ENCODE peak calls at places on chromosomes 12 and 14, in nine cellular contexts. A is hepatic stellate cell; H is activated naive CD8-positive, alpha-beta T cell treated with anti-CD3 and anti-CD28 coated beads, Interleukin-2, amount 10 ng/mL, durations not matched to agents 7 days and 5 days; E is stimulated activated CD8-positive, alpha-beta memory T cell treated with anti-CD3 and anti-CD28 coated beads, Interleukin-4, amount 100 ng/mL, for 24 hours; S is NCI-H510A treated with DMSO at 0.1 percent for 48 hours; K is NB4; B is renal cortical epithelial cell; W is effector CD8-positive, alpha-beta T cell; Q is WTC11. V is an unnamed sample.

GRCh38 chr12:13164859-13165577 is 31.5 kb upstream of the EMP1 start:
- DNase-seq in A (no peak), H (no peak), E (no peak), S (no peak), K (no peak), B (peak; percentile 80), W (no peak), Q (no peak), V (no peak)

GRCh38 chr12:63989301-63989845 is 144.9 kb downstream of the SRGAP1 start:
- DNase-seq in A (no peak), H (no peak), E (no peak), S (peak; percentile 21), K (no peak), B (peak; percentile 76), W (no peak), Q (no peak), V (no peak)

GRCh38 chr12:1496162-1496925 is 98.0 kb downstream of the FBXL14 start:
- DNase-seq in A (no peak), H (no peak), E (no peak), S (no peak), K (no peak), B (peak; percentile 28), W (no peak), Q (no peak), V (no peak)

GRCh38 chr12:65313704-65314317 is 35.3 kb downstream of the MSRB3 start:
- DNase-seq in A (no peak), H (no peak), E (no peak), S (peak; percentile 43), K (peak; percentile 37), B (peak; percentile 50), W (no peak), Q (no peak), V (no peak)

GRCh38 chr12:30063435-30063945 is 279.7 kb upstream of the TMTC1 start:
- DNase-seq in A (no peak), H (no peak), E (no peak), S (no peak), K (no peak), B (no peak), W (no peak), Q (no peak), V (no peak)

GRCh38 chr14:91801358-91801757 is 66.0 kb downstream of the TC2N start:
- DNase-seq in A (no peak), H (no peak), E (no peak), S (no peak), K (no peak), B (no peak), W (no peak), Q (no peak), V (no peak)

GRCh38 chr12:17992002-17992656 is 97.9 kb downstream of the RERGL start:
- DNase-seq in A (peak; percentile 1), H (no peak), E (no peak), S (peak; percentile 52), K (peak; percentile 60), B (peak; percentile 29), W (no peak), Q (peak; percentile 34), V (peak; percentile 49)

GRCh38 chr14:100769035-100769939 is 42.6 kb downstream of the DLK1 start:
- DNase-seq in A (no peak), H (no peak), E (no peak), S (no peak), K (no peak), B (no peak), W (no peak), Q (no peak), V (no peak)

GRCh38 chr14:40684328-40684727 is 922.3 kb upstream of the LRFN5 start:
- DNase-seq in A (no peak), H (no peak), E (no peak), S (no peak), K (no peak), B (no peak), W (no peak), Q (no peak), V (no peak)

GRCh38 chr12:31118347-31118830 is 44.7 kb downstream of the DDX11 start:
- DNase-seq in A (peak; percentile 22), H (no peak), E (no peak), S (no peak), K (peak; percentile 23), B (no peak), W (no peak), Q (peak; percentile 26), V (no peak)

GRCh38 chr12:19189522-19189921 is 60.0 kb downstream of the PLEKHA5 start:
- DNase-seq in A (peak; percentile 14), H (no peak), E (no peak), S (no peak), K (no peak), B (no peak), W (no peak), Q (no peak), V (no peak)

GRCh38 chr12:128682542-128683315 is 141.0 kb downstream of the SLC15A4 start:
- DNase-seq in A (no peak), H (no peak), E (no peak), S (no peak), K (no peak), B (no peak), W (no peak), Q (no peak), V (no peak)

GRCh38 chr12:6278439-6279255 is 31.8 kb upstream of the PLEKHG6 start:
- DNase-seq in A (peak; percentile 91), H (peak; percentile 98), E (peak; percentile 80), S (no peak), K (peak; percentile 86), B (peak; percentile 66), W (peak; percentile 71), Q (peak; percentile 85), V (peak; percentile 57)

GRCh38 chr14:22268875-22269274 is 320.1 kb downstream of the DAD1 start:
- DNase-seq in A (no peak), H (no peak), E (no peak), S (no peak), K (no peak), B (peak; percentile 95), W (no peak), Q (no peak), V (no peak)

GRCh38 chr12:26810330-26810729 is 22.7 kb downstream of the ITPR2 start:
- DNase-seq in A (peak; percentile 62), H (no peak), E (no peak), S (no peak), K (no peak), B (peak; percentile 47), W (no peak), Q (peak; percentile 22), V (peak; percentile 49)

GRCh38 chr14:59310644-59311043 is 122.2 kb downstream of the DAAM1 start:
- DNase-seq in A (no peak), H (no peak), E (no peak), S (no peak), K (no peak), B (peak; percentile 81), W (no peak), Q (no peak), V (no peak)

GRCh38 chr12:64744422-64745258 is 14.6 kb downstream of the GNS start:
- DNase-seq in A (peak; percentile 45), H (no peak), E (no peak), S (no peak), K (no peak), B (peak; percentile 81), W (no peak), Q (no peak), V (no peak)

GRCh38 chr12:752673-753400 is 458 bp downstream of the WNK1 start:
- DNase-seq in A (peak; percentile 65), H (no peak), E (peak; percentile 16), S (peak; percentile 39), K (peak; percentile 71), B (no peak), W (peak; percentile 31), Q (peak; percentile 58), V (no peak)

GRCh38 chr12:89247962-89248361 is 104.3 kb downstream of the DUSP6 start:
- DNase-seq in A (no peak), H (no peak), E (no peak), S (no peak), K (no peak), B (no peak), W (no peak), Q (no peak), V (no peak)

GRCh38 chr14:97707603-97708002 is 910.4 kb downstream of the VRK1 start:
- DNase-seq in A (no peak), H (peak; percentile 43), E (no peak), S (no peak), K (peak; percentile 20), B (no peak), W (no peak), Q (no peak), V (no peak)

GRCh38 chr14:41607119-41607785 is 576 bp downstream of the LRFN5 start:
- DNase-seq in A (no peak), H (no peak), E (no peak), S (peak; percentile 17), K (no peak), B (no peak), W (no peak), Q (peak; percentile 12), V (peak; percentile 5)

GRCh38 chr12:89384050-89384749 is 31.9 kb upstream of the DUSP6 start:
- DNase-seq in A (no peak), H (no peak), E (no peak), S (no peak), K (peak; percentile 90), B (peak; percentile 95), W (no peak), Q (peak; percentile 54), V (peak; percentile 76)

GRCh38 chr14:99274346-99275221 is 2.6 kb upstream of the BCL11B start:
- DNase-seq in A (peak; percentile 50), H (peak; percentile 75), E (peak; percentile 36), S (peak; percentile 81), K (peak; percentile 86), B (peak; percentile 54), W (no peak), Q (peak; percentile 93), V (peak; percentile 34)

GRCh38 chr12:50621435-50622304 is 116.9 kb downstream of the DIP2B start:
- DNase-seq in A (no peak), H (no peak), E (no peak), S (no peak), K (no peak), B (no peak), W (no peak), Q (no peak), V (no peak)

GRCh38 chr12:81596558-81596957 is 162.6 kb downstream of the PPFIA2 start:
- DNase-seq in A (no peak), H (no peak), E (no peak), S (no peak), K (no peak), B (no peak), W (no peak), Q (no peak), V (no peak)

GRCh38 chr12:1605129-1606020 is 11.0 kb upstream of the FBXL14 start:
- DNase-seq in A (peak; percentile 73), H (peak; percentile 63), E (no peak), S (peak; percentile 64), K (peak; percentile 82), B (peak; percentile 87), W (peak; percentile 25), Q (peak; percentile 48), V (peak; percentile 41)

GRCh38 chr12:118714051-118714460 is 267.3 kb upstream of the SRRM4 start:
- DNase-seq in A (no peak), H (no peak), E (no peak), S (peak; percentile 74), K (peak; percentile 84), B (no peak), W (no peak), Q (peak; percentile 74), V (no peak)

GRCh38 chr12:89238593-89238992 is 113.7 kb downstream of the DUSP6 start:
- DNase-seq in A (no peak), H (no peak), E (no peak), S (no peak), K (no peak), B (no peak), W (no peak), Q (no peak), V (no peak)

V was measured in dorsolateral prefrontal cortex.